ENCODE peak calls at places on chromosomes 1 and 21, in six cellular contexts. One of them, this sample, is unnamed.

GRCh38 chr1:85451236-85451830 is 13.6 kb downstream of the DDAH1 start:
- DNase-seq in heart left ventricle: no peak
- DNase-seq in fibroblast of mammary gland: no peak
- DNase-seq in mammary epithelial cell: peak
- DNase-seq in AG04450: no peak
- DNase-seq in body of pancreas: no peak
- DNase-seq in this sample: no peak

GRCh38 chr1:116988908-116989307 is 12.7 kb upstream of the CD101 start:
- DNase-seq in mammary epithelial cell: peak
- DNase-seq in fibroblast of mammary gland: peak
- DNase-seq in body of pancreas: no peak
- DNase-seq in AG04450: no peak
- DNase-seq in heart left ventricle: no peak
- DNase-seq in this sample: no peak

GRCh38 chr1:227793948-227794812 is 21.3 kb upstream of the PRSS38 start:
- DNase-seq in heart left ventricle: peak
- DNase-seq in AG04450: peak
- DNase-seq in mammary epithelial cell: peak
- DNase-seq in body of pancreas: peak
- DNase-seq in fibroblast of mammary gland: peak
- DNase-seq in this sample: peak

GRCh38 chr1:200653022-200653462 is 16.7 kb downstream of the DDX59 start:
- DNase-seq in body of pancreas: no peak
- DNase-seq in fibroblast of mammary gland: no peak
- DNase-seq in heart left ventricle: no peak
- DNase-seq in AG04450: no peak
- DNase-seq in mammary epithelial cell: no peak
- DNase-seq in this sample: no peak

GRCh38 chr1:183024352-183025337 is 1.4 kb downstream of the LAMC1 start:
- DNase-seq in fibroblast of mammary gland: no peak
- DNase-seq in mammary epithelial cell: peak
- DNase-seq in AG04450: no peak
- DNase-seq in heart left ventricle: no peak
- DNase-seq in body of pancreas: no peak
- DNase-seq in this sample: no peak

GRCh38 chr1:205270764-205271163 is 43.0 kb downstream of the TMCC2 start:
- DNase-seq in fibroblast of mammary gland: peak
- DNase-seq in AG04450: no peak
- DNase-seq in heart left ventricle: no peak
- DNase-seq in body of pancreas: no peak
- DNase-seq in mammary epithelial cell: peak
- DNase-seq in this sample: no peak

GRCh38 chr1:61446531-61446991 is 278.4 kb downstream of the TM2D1 start:
- DNase-seq in heart left ventricle: no peak
- DNase-seq in mammary epithelial cell: no peak
- DNase-seq in AG04450: no peak
- DNase-seq in body of pancreas: no peak
- DNase-seq in fibroblast of mammary gland: peak
- DNase-seq in this sample: no peak

GRCh38 chr1:201582977-201583376 is 44.0 kb downstream of the NAV1 start:
- DNase-seq in AG04450: no peak
- DNase-seq in heart left ventricle: no peak
- DNase-seq in body of pancreas: no peak
- DNase-seq in fibroblast of mammary gland: no peak
- DNase-seq in mammary epithelial cell: no peak
- DNase-seq in this sample: no peak

GRCh38 chr1:239647964-239648632 is 261.7 kb downstream of the CHRM3 start:
- DNase-seq in fibroblast of mammary gland: no peak
- DNase-seq in body of pancreas: no peak
- DNase-seq in mammary epithelial cell: no peak
- DNase-seq in heart left ventricle: no peak
- DNase-seq in AG04450: no peak
- DNase-seq in this sample: no peak

GRCh38 chr1:119982006-119982405 is 85.7 kb upstream of the ADAM30 start:
- DNase-seq in AG04450: no peak
- DNase-seq in fibroblast of mammary gland: peak
- DNase-seq in heart left ventricle: no peak
- DNase-seq in body of pancreas: no peak
- DNase-seq in mammary epithelial cell: peak
- DNase-seq in this sample: peak

GRCh38 chr1:74732960-74733615 is at the start of the genes CRYZ and TYW3:
- DNase-seq in mammary epithelial cell: peak
- DNase-seq in heart left ventricle: peak
- DNase-seq in body of pancreas: peak
- DNase-seq in fibroblast of mammary gland: peak
- DNase-seq in AG04450: peak
- DNase-seq in this sample: peak

GRCh38 chr1:230743874-230744273 is 3.3 kb upstream of the CAPN9 start:
- DNase-seq in body of pancreas: no peak
- DNase-seq in mammary epithelial cell: no peak
- DNase-seq in AG04450: no peak
- DNase-seq in heart left ventricle: no peak
- DNase-seq in fibroblast of mammary gland: no peak
- DNase-seq in this sample: no peak

GRCh38 chr1:39081266-39082139 is 55.4 kb downstream of the NDUFS5 start:
- DNase-seq in AG04450: no peak
- DNase-seq in mammary epithelial cell: no peak
- DNase-seq in heart left ventricle: no peak
- DNase-seq in body of pancreas: no peak
- DNase-seq in fibroblast of mammary gland: no peak
- DNase-seq in this sample: no peak

GRCh38 chr21:39051561-39051949 is 131.7 kb downstream of the PSMG1 start:
- DNase-seq in heart left ventricle: no peak
- DNase-seq in AG04450: no peak
- DNase-seq in mammary epithelial cell: peak
- DNase-seq in fibroblast of mammary gland: peak
- DNase-seq in body of pancreas: no peak
- DNase-seq in this sample: peak

GRCh38 chr1:33784876-33785275 is 79.0 kb upstream of the HMGB4 start:
- DNase-seq in heart left ventricle: no peak
- DNase-seq in mammary epithelial cell: no peak
- DNase-seq in fibroblast of mammary gland: no peak
- DNase-seq in AG04450: no peak
- DNase-seq in body of pancreas: no peak
- DNase-seq in this sample: no peak

GRCh38 chr1:212247179-212247721 is 38.0 kb upstream of the PPP2R5A start:
- DNase-seq in fibroblast of mammary gland: peak
- DNase-seq in body of pancreas: no peak
- DNase-seq in mammary epithelial cell: no peak
- DNase-seq in AG04450: peak
- DNase-seq in heart left ventricle: no peak
- DNase-seq in this sample: peak

GRCh38 chr21:14995695-14996490 is 68.9 kb downstream of the NRIP1 start:
- DNase-seq in AG04450: no peak
- DNase-seq in heart left ventricle: peak
- DNase-seq in body of pancreas: no peak
- DNase-seq in fibroblast of mammary gland: peak
- DNase-seq in mammary epithelial cell: peak
- DNase-seq in this sample: no peak

GRCh38 chr1:68173283-68174172 is 58.8 kb downstream of the WLS start:
- DNase-seq in AG04450: no peak
- DNase-seq in fibroblast of mammary gland: peak
- DNase-seq in mammary epithelial cell: no peak
- DNase-seq in heart left ventricle: no peak
- DNase-seq in body of pancreas: no peak
- DNase-seq in this sample: no peak

GRCh38 chr1:245678866-245679411 is 524.2 kb downstream of the KIF26B start:
- DNase-seq in AG04450: no peak
- DNase-seq in mammary epithelial cell: no peak
- DNase-seq in fibroblast of mammary gland: no peak
- DNase-seq in heart left ventricle: no peak
- DNase-seq in body of pancreas: no peak
- DNase-seq in this sample: no peak

GRCh38 chr21:35945089-35945671 is 115.1 kb downstream of the SETD4 start:
- DNase-seq in mammary epithelial cell: no peak
- DNase-seq in AG04450: no peak
- DNase-seq in fibroblast of mammary gland: no peak
- DNase-seq in heart left ventricle: no peak
- DNase-seq in body of pancreas: peak
- DNase-seq in this sample: no peak

GRCh38 chr1:212951058-212951923 is 950 bp downstream of the VASH2 start:
- DNase-seq in heart left ventricle: no peak
- DNase-seq in fibroblast of mammary gland: no peak
- DNase-seq in AG04450: no peak
- DNase-seq in body of pancreas: no peak
- DNase-seq in mammary epithelial cell: no peak
- DNase-seq in this sample: no peak

GRCh38 chr1:63931468-63931867 is 157.7 kb downstream of the ROR1 start:
- DNase-seq in AG04450: no peak
- DNase-seq in fibroblast of mammary gland: peak
- DNase-seq in body of pancreas: no peak
- DNase-seq in mammary epithelial cell: peak
- DNase-seq in heart left ventricle: no peak
- DNase-seq in this sample: no peak

GRCh38 chr1:10773851-10774614 is 22.4 kb downstream of the CASZ1 start:
- DNase-seq in body of pancreas: no peak
- DNase-seq in mammary epithelial cell: no peak
- DNase-seq in AG04450: no peak
- DNase-seq in fibroblast of mammary gland: no peak
- DNase-seq in heart left ventricle: peak
- DNase-seq in this sample: no peak

GRCh38 chr1:165851034-165851658 is 23.7 kb downstream of the UCK2 start:
- DNase-seq in body of pancreas: no peak
- DNase-seq in mammary epithelial cell: peak
- DNase-seq in heart left ventricle: no peak
- DNase-seq in fibroblast of mammary gland: peak
- DNase-seq in AG04450: no peak
- DNase-seq in this sample: no peak

GRCh38 chr1:198042168-198042567 is 114.6 kb upstream of the NEK7 start:
- DNase-seq in fibroblast of mammary gland: no peak
- DNase-seq in body of pancreas: no peak
- DNase-seq in heart left ventricle: no peak
- DNase-seq in mammary epithelial cell: no peak
- DNase-seq in AG04450: no peak
- DNase-seq in this sample: no peak

GRCh38 chr1:60904079-60904852 is 178.1 kb upstream of the NFIA start:
- DNase-seq in heart left ventricle: peak
- DNase-seq in mammary epithelial cell: peak
- DNase-seq in fibroblast of mammary gland: peak
- DNase-seq in AG04450: no peak
- DNase-seq in body of pancreas: no peak
- DNase-seq in this sample: peak

GRCh38 chr1:168230709-168231108 is 4.9 kb downstream of the SFT2D2 start:
- DNase-seq in mammary epithelial cell: no peak
- DNase-seq in fibroblast of mammary gland: peak
- DNase-seq in body of pancreas: no peak
- DNase-seq in heart left ventricle: no peak
- DNase-seq in AG04450: no peak
- DNase-seq in this sample: no peak

GRCh38 chr1:168224991-168225390 is 813 bp upstream of the SFT2D2 start:
- DNase-seq in heart left ventricle: no peak
- DNase-seq in fibroblast of mammary gland: no peak
- DNase-seq in mammary epithelial cell: no peak
- DNase-seq in AG04450: no peak
- DNase-seq in body of pancreas: no peak
- DNase-seq in this sample: no peak

GRCh38 chr1:168227620-168228019 is 1.8 kb downstream of the SFT2D2 start:
- DNase-seq in AG04450: no peak
- DNase-seq in body of pancreas: no peak
- DNase-seq in mammary epithelial cell: peak
- DNase-seq in fibroblast of mammary gland: peak
- DNase-seq in heart left ventricle: no peak
- DNase-seq in this sample: no peak

GRCh38 chr1:168225476-168226190 is at the start of gene SFT2D2:
- DNase-seq in AG04450: no peak
- DNase-seq in body of pancreas: peak
- DNase-seq in fibroblast of mammary gland: peak
- DNase-seq in heart left ventricle: peak
- DNase-seq in mammary epithelial cell: peak
- DNase-seq in this sample: no peak

GRCh38 chr1:168229893-168230292 is 4.1 kb downstream of the SFT2D2 start:
- DNase-seq in AG04450: no peak
- DNase-seq in fibroblast of mammary gland: no peak
- DNase-seq in body of pancreas: no peak
- DNase-seq in mammary epithelial cell: peak
- DNase-seq in heart left ventricle: no peak
- DNase-seq in this sample: no peak
- H3K4me3 ChIP-seq in AG04450: no peak
- H3K4me3 ChIP-seq in fibroblast of mammary gland: no peak
- H3K4me3 ChIP-seq in body of pancreas: no peak
- H3K4me3 ChIP-seq in mammary epithelial cell: no peak
- H3K4me3 ChIP-seq in heart left ventricle: no peak
- H3K4me3 ChIP-seq in this sample: no peak

GRCh38 chr1:26921126-26921461 is 449 bp upstream of the NUDC start:
- DNase-seq in heart left ventricle: no peak
- DNase-seq in body of pancreas: no peak
- DNase-seq in mammary epithelial cell: no peak
- DNase-seq in fibroblast of mammary gland: no peak
- DNase-seq in AG04450: no peak
- DNase-seq in this sample: no peak
- H3K4me3 ChIP-seq in heart left ventricle: peak
- H3K4me3 ChIP-seq in body of pancreas: no peak
- H3K4me3 ChIP-seq in mammary epithelial cell: peak
- H3K4me3 ChIP-seq in fibroblast of mammary gland: peak
- H3K4me3 ChIP-seq in AG04450: peak
- H3K4me3 ChIP-seq in this sample: peak

GRCh38 chr1:9164537-9164910 is 35.6 kb upstream of the GPR157 start:
- DNase-seq in mammary epithelial cell: no peak
- DNase-seq in fibroblast of mammary gland: peak
- DNase-seq in heart left ventricle: no peak
- DNase-seq in body of pancreas: no peak
- DNase-seq in AG04450: no peak
- DNase-seq in this sample: no peak
- H3K4me3 ChIP-seq in mammary epithelial cell: no peak
- H3K4me3 ChIP-seq in fibroblast of mammary gland: no peak
- H3K4me3 ChIP-seq in heart left ventricle: no peak
- H3K4me3 ChIP-seq in body of pancreas: no peak
- H3K4me3 ChIP-seq in AG04450: no peak
- H3K4me3 ChIP-seq in this sample: no peak

DNA sequence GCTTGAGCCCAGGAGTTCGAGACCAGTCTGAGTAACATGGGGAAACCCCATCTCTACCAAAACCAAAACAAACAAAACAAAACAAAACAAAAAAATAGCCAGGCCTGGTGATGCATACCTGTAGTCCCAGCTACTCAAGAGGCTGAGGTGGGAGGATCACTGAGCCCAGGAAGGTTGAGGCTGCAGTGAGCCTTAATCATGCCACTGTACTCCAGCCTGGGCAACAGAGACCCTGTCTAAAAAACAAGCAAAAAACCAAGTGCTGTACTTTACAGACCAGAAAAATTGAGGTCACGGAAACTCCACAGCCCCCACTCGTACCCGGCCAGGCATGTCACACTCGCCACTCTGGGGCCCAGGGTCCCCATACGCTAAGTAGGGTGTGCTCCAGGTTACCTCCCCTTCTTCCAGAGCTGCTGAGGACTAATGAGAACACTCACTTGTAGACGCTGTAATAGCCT is 22.9 kb downstream of the ATP2B4 start:
- DNase-seq in AG04450: no peak
- DNase-seq in heart left ventricle: no peak
- DNase-seq in fibroblast of mammary gland: no peak
- DNase-seq in body of pancreas: no peak
- DNase-seq in mammary epithelial cell: peak
- DNase-seq in this sample: no peak
- H3K4me3 ChIP-seq in AG04450: no peak
- H3K4me3 ChIP-seq in heart left ventricle: no peak
- H3K4me3 ChIP-seq in fibroblast of mammary gland: no peak
- H3K4me3 ChIP-seq in body of pancreas: no peak
- H3K4me3 ChIP-seq in mammary epithelial cell: no peak
- H3K4me3 ChIP-seq in this sample: no peak

GRCh38 chr1:23163395-23163794 is 5.3 kb downstream of the LUZP1 start:
- DNase-seq in mammary epithelial cell: no peak
- DNase-seq in heart left ventricle: no peak
- DNase-seq in fibroblast of mammary gland: peak
- DNase-seq in AG04450: no peak
- DNase-seq in body of pancreas: no peak
- DNase-seq in this sample: no peak
- H3K4me3 ChIP-seq in mammary epithelial cell: no peak
- H3K4me3 ChIP-seq in heart left ventricle: no peak
- H3K4me3 ChIP-seq in fibroblast of mammary gland: no peak
- H3K4me3 ChIP-seq in AG04450: no peak
- H3K4me3 ChIP-seq in body of pancreas: no peak
- H3K4me3 ChIP-seq in this sample: no peak

This sample was measured in skeletal muscle cell.